ENCODE peak calls at places on chromosomes 5 and 9, in five cellular contexts. C, L, O, E and Q are unnamed samples.

GRCh38 chr5:169945831-169946261 is 34.4 kb downstream of the INSYN2B start:
- DNase-seq in L (peak; percentile 5), O (no peak), E (peak; percentile 23), C (peak; percentile 20), Q (no peak)

GRCh38 chr5:169911448-169912212 is 68.7 kb downstream of the INSYN2B start:
- DNase-seq in O (no peak), E (no peak), L (no peak), C (no peak), Q (no peak)

GRCh38 chr5:38382898-38383297 is 124.5 kb downstream of the EGFLAM start:
- DNase-seq in L (peak; percentile 72), E (peak; percentile 81), C (peak; percentile 37), O (peak; percentile 74), Q (peak; percentile 68)

GRCh38 chr9:129482521-129483466 is 138.1 kb downstream of the C9orf50 start:
- DNase-seq in C (peak; percentile 89), L (peak; percentile 80), E (peak; percentile 74), O (peak; percentile 59), Q (peak; percentile 53)

GRCh38 chr9:137441289-137441934 is at the start of gene ENTPD8:
- DNase-seq in L (peak; percentile 74), E (peak; percentile 87), C (no peak), O (peak; percentile 54), Q (no peak)

GRCh38 chr9:113957778-113958430 is 81.8 kb downstream of the ZNF618 start:
- DNase-seq in C (no peak), L (no peak), O (no peak), E (no peak), Q (no peak)

GRCh38 chr9:107635137-107635802 is 145.7 kb upstream of the KLF4 start:
- DNase-seq in L (no peak), E (no peak), C (no peak), O (no peak), Q (no peak)

GRCh38 chr5:132275367-132276220 is 18.1 kb downstream of the PDLIM4 start:
- DNase-seq in L (no peak), O (no peak), E (no peak), C (no peak), Q (no peak)

GRCh38 chr5:77208507-77209163 is 1.8 kb upstream of the PDE8B start:
- DNase-seq in O (no peak), L (no peak), C (peak; percentile 27), E (no peak), Q (no peak)

GRCh38 chr5:15634771-15635347 is 134.9 kb downstream of the FBXL7 start:
- DNase-seq in L (no peak), O (no peak), E (no peak), C (no peak), Q (no peak)

GRCh38 chr9:95874989-95875304 is 544 bp upstream of the ERCC6L2 start:
- DNase-seq in L (peak; percentile 43), C (peak; percentile 58), E (peak; percentile 52), O (peak; percentile 27), Q (peak; percentile 84)

GRCh38 chr5:52771343-52772039 is 16.2 kb upstream of the ITGA1 start:
- DNase-seq in E (no peak), C (no peak), O (no peak), L (no peak), Q (peak; percentile 80)

GRCh38 chr5:99866740-99867139 is 668.4 kb upstream of the FAM174A start:
- DNase-seq in E (no peak), C (no peak), L (no peak), O (no peak), Q (no peak)

GRCh38 chr9:121269030-121269887 is 1.3 kb downstream of the GSN start:
- DNase-seq in L (no peak), E (peak; percentile 72), C (no peak), O (no peak), Q (no peak)

GRCh38 chr5:15566306-15566705 is 66.3 kb downstream of the FBXL7 start:
- DNase-seq in C (no peak), L (no peak), O (no peak), E (no peak), Q (no peak)

GRCh38 chr5:159058928-159059636 is 40.6 kb downstream of the EBF1 start:
- DNase-seq in C (no peak), O (no peak), E (no peak), L (no peak), Q (no peak)

GRCh38 chr5:151086192-151086869 is 5.5 kb upstream of the TNIP1 start:
- DNase-seq in O (no peak), L (no peak), E (no peak), C (no peak), Q (no peak)

GRCh38 chr5:174751154-174751990 is 27.0 kb downstream of the MSX2 start:
- DNase-seq in L (peak; percentile 72), C (no peak), O (no peak), E (peak; percentile 83), Q (peak; percentile 7)

GRCh38 chr5:1772634-1773033 is 27.0 kb downstream of the MRPL36 start:
- DNase-seq in L (no peak), O (no peak), E (no peak), C (no peak), Q (no peak)
- TF ChIP-seq CTCF in L (no peak), O (no peak), E (peak; percentile 8), C (peak; percentile 58), Q (no peak)

GRCh38 chr5:178363501-178364325 is 131.1 kb upstream of the PHYKPL start:
- DNase-seq in E (no peak), O (no peak), L (no peak), C (no peak), Q (no peak)
- TF ChIP-seq CTCF in E (no peak), O (no peak), L (no peak), C (no peak), Q (no peak)

GRCh38 chr5:102858221-102858620 is 103.1 kb downstream of the PAM start:
- DNase-seq in C (no peak), E (no peak), L (no peak), O (no peak), Q (no peak)
- TF ChIP-seq CTCF in C (no peak), E (no peak), L (no peak), O (no peak), Q (no peak)

DNA sequence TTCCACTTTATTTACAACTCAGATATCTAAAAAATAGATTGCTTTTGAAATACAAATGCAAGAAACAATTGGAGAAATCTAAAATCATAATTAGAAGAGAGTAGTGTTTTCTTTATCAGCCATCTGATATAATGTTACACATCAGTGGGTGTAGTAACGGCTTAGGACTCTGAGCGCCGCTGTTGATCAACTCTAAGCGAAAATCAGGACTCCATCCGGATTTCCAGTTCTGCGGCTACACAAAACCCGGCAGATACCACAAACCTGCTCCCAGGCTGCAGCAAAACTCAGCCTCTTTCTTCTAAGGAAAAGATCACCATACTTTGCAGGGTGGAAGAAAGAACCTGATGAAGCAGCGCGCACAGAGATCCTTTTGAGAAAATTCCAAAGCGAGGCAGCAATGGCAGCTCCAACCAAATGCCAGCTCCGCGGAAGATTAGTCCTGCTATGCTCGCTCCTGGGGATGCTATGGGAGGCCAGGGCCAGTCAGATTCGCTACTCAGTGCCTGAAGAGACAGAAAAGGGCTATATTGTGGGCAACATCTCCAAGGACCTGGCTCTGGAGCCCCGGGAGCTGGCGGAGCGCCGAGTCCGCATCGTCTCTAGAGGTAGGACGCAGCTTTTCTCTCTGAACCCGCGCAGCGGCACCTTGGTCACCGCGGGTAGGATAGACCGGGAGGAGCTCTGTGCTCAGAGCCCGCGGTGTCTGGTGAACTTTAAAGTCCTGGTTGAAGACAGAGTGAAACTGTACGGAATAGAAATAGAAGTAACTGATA is at the start of gene PCDHGA9:
- DNase-seq in L (no peak), E (no peak), C (no peak), O (no peak), Q (peak; percentile 42)
- TF ChIP-seq CTCF in L (no peak), E (peak; percentile 23), C (peak; percentile 45), O (no peak), Q (peak; percentile 47)

GRCh38 chr5:431001-431710 is 11.8 kb upstream of the EXOC3 start:
- DNase-seq in L (peak; percentile 77), E (peak; percentile 80), O (peak; percentile 79), C (no peak), Q (peak; percentile 58)
- TF ChIP-seq CTCF in L (peak; percentile 88), E (peak; percentile 86), O (peak; percentile 83), C (peak; percentile 73), Q (peak; percentile 87)

GRCh38 chr5:112179290-112179689 is 239.8 kb downstream of the EPB41L4A start:
- DNase-seq in L (no peak), E (no peak), O (no peak), C (no peak), Q (no peak)
- TF ChIP-seq CTCF in L (no peak), E (peak; percentile 3), O (no peak), C (no peak), Q (no peak)

GRCh38 chr5:147189109-147189424 is 45.8 kb upstream of the STK32A start:
- DNase-seq in C (no peak), O (no peak), E (no peak), L (no peak), Q (no peak)
- TF ChIP-seq CTCF in C (no peak), O (peak; percentile 49), E (no peak), L (no peak), Q (no peak)

DNA sequence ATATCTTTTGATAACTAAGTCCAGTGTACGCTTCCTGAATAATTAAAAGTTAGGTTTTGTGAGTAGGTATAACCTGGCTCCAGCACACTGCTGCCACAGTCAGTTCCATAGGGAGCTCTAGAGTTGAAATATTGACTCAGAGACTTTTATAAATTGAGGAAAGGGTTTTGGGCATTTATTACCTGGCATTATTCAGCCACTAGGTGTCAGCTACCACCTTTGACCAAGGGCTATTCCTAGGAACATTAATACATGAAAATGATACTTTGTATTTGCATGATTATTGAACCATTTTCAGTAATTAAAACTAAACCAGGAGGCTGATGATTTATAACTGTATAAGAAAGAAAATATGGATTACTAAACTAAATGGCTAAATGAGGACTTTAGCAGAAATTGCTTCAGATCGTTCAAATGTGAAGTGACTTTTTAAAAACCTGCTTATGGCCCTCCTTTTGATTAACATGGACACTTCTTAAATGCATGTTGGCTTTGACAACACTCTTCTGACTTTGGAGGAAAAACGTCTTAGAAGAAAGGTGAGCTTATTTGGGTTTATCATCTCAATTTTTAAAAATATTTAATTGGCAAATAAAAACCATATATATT is 83.0 kb downstream of the SMC2 start:
- DNase-seq in C (no peak), O (no peak), E (peak; percentile 8), L (no peak), Q (no peak)
- TF ChIP-seq CTCF in C (peak; percentile 54), O (peak; percentile 50), E (peak; percentile 64), L (peak; percentile 38), Q (peak; percentile 42)

GRCh38 chr5:102813740-102814139 is 58.6 kb downstream of the PAM start:
- DNase-seq in L (no peak), C (no peak), O (no peak), E (no peak), Q (no peak)

GRCh38 chr5:102815560-102816324 is 60.6 kb downstream of the PAM start:
- DNase-seq in L (no peak), C (no peak), E (no peak), O (no peak), Q (no peak)

GRCh38 chr5:102818934-102819333 is 63.8 kb downstream of the PAM start:
- DNase-seq in O (no peak), C (no peak), E (no peak), L (no peak), Q (no peak)

GRCh38 chr5:102815084-102815483 is 60.0 kb downstream of the PAM start:
- DNase-seq in O (no peak), C (no peak), E (no peak), L (no peak), Q (no peak)

DNA sequence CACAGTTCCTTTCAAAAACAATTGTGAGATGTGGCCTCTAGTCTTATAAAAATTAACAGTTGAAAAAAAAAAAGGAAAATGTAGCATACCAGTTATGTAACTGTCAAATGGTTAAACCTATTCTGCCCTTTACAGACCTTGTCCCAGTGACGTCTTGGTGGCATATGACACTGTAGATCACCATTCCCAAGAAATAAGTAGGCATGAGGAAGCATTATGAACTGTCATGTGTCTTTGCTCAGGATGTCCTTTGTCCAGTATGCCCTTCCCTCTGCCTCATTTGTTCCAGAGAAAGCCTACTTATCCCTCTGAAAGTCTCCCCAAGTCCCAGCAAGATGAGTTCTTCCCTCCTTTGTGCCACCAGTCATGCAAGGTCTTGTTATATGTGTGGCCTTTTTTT is 63.2 kb downstream of the PAM start:
- DNase-seq in E (peak; percentile 27), O (no peak), C (no peak), L (no peak), Q (no peak)
- TF ChIP-seq CTCF in E (no peak), O (no peak), C (no peak), L (no peak), Q (no peak)